ENCODE peak calls at places on chromosomes 7 and 10, in eight cellular contexts. One of them, this sample, is unnamed.

GRCh38 chr10:86232646-86233045 is 133.9 kb downstream of the GRID1 start:
- DNase-seq in CD8-positive, alpha-beta T cell: no peak
- DNase-seq in tibial artery: no peak
- DNase-seq in LNCaP clone FGC: no peak
- DNase-seq in GM03348: no peak
- DNase-seq in NCI-H446: no peak
- DNase-seq in substantia nigra: no peak
- DNase-seq in brain microvascular endothelial cell: no peak
- DNase-seq in this sample: no peak

GRCh38 chr7:95569720-95570119 is 26.6 kb downstream of the PDK4 start:
- DNase-seq in CD8-positive, alpha-beta T cell: no peak
- DNase-seq in tibial artery: no peak
- DNase-seq in LNCaP clone FGC: no peak
- DNase-seq in GM03348: no peak
- DNase-seq in NCI-H446: no peak
- DNase-seq in substantia nigra: no peak
- DNase-seq in brain microvascular endothelial cell: no peak
- DNase-seq in this sample: no peak

GRCh38 chr7:70053421-70053820 is 455.1 kb downstream of the AUTS2 start:
- DNase-seq in CD8-positive, alpha-beta T cell: no peak
- DNase-seq in tibial artery: no peak
- DNase-seq in LNCaP clone FGC: no peak
- DNase-seq in GM03348: no peak
- DNase-seq in NCI-H446: no peak
- DNase-seq in substantia nigra: no peak
- DNase-seq in brain microvascular endothelial cell: no peak
- DNase-seq in this sample: no peak

GRCh38 chr10:118729641-118730258 is 25.0 kb downstream of the CACUL1 start:
- DNase-seq in CD8-positive, alpha-beta T cell: no peak
- DNase-seq in tibial artery: no peak
- DNase-seq in LNCaP clone FGC: no peak
- DNase-seq in GM03348: no peak
- DNase-seq in NCI-H446: no peak
- DNase-seq in substantia nigra: no peak
- DNase-seq in brain microvascular endothelial cell: no peak
- DNase-seq in this sample: no peak

GRCh38 chr7:69800495-69800894 is 202.2 kb downstream of the AUTS2 start:
- DNase-seq in CD8-positive, alpha-beta T cell: no peak
- DNase-seq in tibial artery: no peak
- DNase-seq in LNCaP clone FGC: no peak
- DNase-seq in GM03348: no peak
- DNase-seq in NCI-H446: no peak
- DNase-seq in substantia nigra: no peak
- DNase-seq in brain microvascular endothelial cell: no peak
- DNase-seq in this sample: no peak

GRCh38 chr7:44977304-44977858 is 1.4 kb downstream of the MYO1G start:
- DNase-seq in CD8-positive, alpha-beta T cell: peak; percentile 80
- DNase-seq in tibial artery: no peak
- DNase-seq in LNCaP clone FGC: no peak
- DNase-seq in GM03348: no peak
- DNase-seq in NCI-H446: no peak
- DNase-seq in substantia nigra: no peak
- DNase-seq in brain microvascular endothelial cell: no peak
- DNase-seq in this sample: no peak

GRCh38 chr7:47045592-47045991 is 536.3 kb downstream of the TNS3 start:
- DNase-seq in CD8-positive, alpha-beta T cell: no peak
- DNase-seq in tibial artery: no peak
- DNase-seq in LNCaP clone FGC: no peak
- DNase-seq in GM03348: no peak
- DNase-seq in NCI-H446: no peak
- DNase-seq in substantia nigra: no peak
- DNase-seq in brain microvascular endothelial cell: peak; percentile 23
- DNase-seq in this sample: no peak

GRCh38 chr7:80634505-80634904 is 3.9 kb upstream of the CD36 start:
- DNase-seq in CD8-positive, alpha-beta T cell: no peak
- DNase-seq in tibial artery: no peak
- DNase-seq in LNCaP clone FGC: no peak
- DNase-seq in GM03348: peak; percentile 39
- DNase-seq in NCI-H446: peak; percentile 4
- DNase-seq in substantia nigra: no peak
- DNase-seq in brain microvascular endothelial cell: peak; percentile 28
- DNase-seq in this sample: no peak

GRCh38 chr10:93461807-93462178 is 20.3 kb downstream of the MYOF start:
- DNase-seq in CD8-positive, alpha-beta T cell: no peak
- DNase-seq in tibial artery: no peak
- DNase-seq in LNCaP clone FGC: no peak
- DNase-seq in GM03348: peak; percentile 38
- DNase-seq in NCI-H446: no peak
- DNase-seq in substantia nigra: no peak
- DNase-seq in brain microvascular endothelial cell: no peak
- DNase-seq in this sample: no peak

GRCh38 chr7:39504963-39505362 is 61.2 kb upstream of the YAE1 start:
- DNase-seq in CD8-positive, alpha-beta T cell: no peak
- DNase-seq in tibial artery: no peak
- DNase-seq in LNCaP clone FGC: no peak
- DNase-seq in GM03348: no peak
- DNase-seq in NCI-H446: peak; percentile 58
- DNase-seq in substantia nigra: no peak
- DNase-seq in brain microvascular endothelial cell: peak; percentile 76
- DNase-seq in this sample: no peak

GRCh38 chr10:69665457-69666320 is 35.6 kb downstream of the FAM241B start:
- DNase-seq in CD8-positive, alpha-beta T cell: no peak
- DNase-seq in tibial artery: no peak
- DNase-seq in LNCaP clone FGC: no peak
- DNase-seq in GM03348: no peak
- DNase-seq in NCI-H446: no peak
- DNase-seq in substantia nigra: no peak
- DNase-seq in brain microvascular endothelial cell: no peak
- DNase-seq in this sample: no peak

GRCh38 chr7:129845178-129845971 is 107.4 kb downstream of the UBE2H start:
- DNase-seq in CD8-positive, alpha-beta T cell: no peak
- DNase-seq in tibial artery: no peak
- DNase-seq in LNCaP clone FGC: no peak
- DNase-seq in GM03348: peak; percentile 64
- DNase-seq in NCI-H446: no peak
- DNase-seq in substantia nigra: no peak
- DNase-seq in brain microvascular endothelial cell: peak; percentile 60
- DNase-seq in this sample: no peak

GRCh38 chr10:178208-178607 is 43.0 kb downstream of the ZMYND11 start:
- DNase-seq in CD8-positive, alpha-beta T cell: no peak
- DNase-seq in tibial artery: no peak
- DNase-seq in LNCaP clone FGC: peak; percentile 19
- DNase-seq in GM03348: peak; percentile 47
- DNase-seq in NCI-H446: peak; percentile 29
- DNase-seq in substantia nigra: no peak
- DNase-seq in brain microvascular endothelial cell: no peak
- DNase-seq in this sample: no peak

GRCh38 chr10:119517235-119518141 is 25.0 kb downstream of the RGS10 start:
- DNase-seq in CD8-positive, alpha-beta T cell: peak; percentile 59
- DNase-seq in tibial artery: peak; percentile 71
- DNase-seq in LNCaP clone FGC: no peak
- DNase-seq in GM03348: peak; percentile 55
- DNase-seq in NCI-H446: no peak
- DNase-seq in substantia nigra: no peak
- DNase-seq in brain microvascular endothelial cell: peak; percentile 86
- DNase-seq in this sample: peak; percentile 37

GRCh38 chr7:7157177-7157886 is 25.0 kb upstream of the C1GALT1 start:
- DNase-seq in CD8-positive, alpha-beta T cell: peak; percentile 68
- DNase-seq in tibial artery: no peak
- DNase-seq in LNCaP clone FGC: no peak
- DNase-seq in GM03348: peak; percentile 79
- DNase-seq in NCI-H446: no peak
- DNase-seq in substantia nigra: no peak
- DNase-seq in brain microvascular endothelial cell: peak; percentile 90
- DNase-seq in this sample: no peak

GRCh38 chr10:47257396-47258120 is 42.4 kb upstream of the GDF10 start:
- DNase-seq in CD8-positive, alpha-beta T cell: peak; percentile 9
- DNase-seq in tibial artery: no peak
- DNase-seq in LNCaP clone FGC: no peak
- DNase-seq in GM03348: peak; percentile 60
- DNase-seq in NCI-H446: no peak
- DNase-seq in substantia nigra: no peak
- DNase-seq in brain microvascular endothelial cell: peak; percentile 31
- DNase-seq in this sample: no peak

This sample was measured in head of caudate nucleus.